ENCODE peak calls at places on chromosomes 7 and 10, in eight cellular contexts. X, I, M, T, P, D, L and Z are unnamed samples.

GRCh38 chr10:70461397-70462348 is 16.9 kb upstream of the PALD1 start:
- DNase-seq in X (peak), L (peak), T (peak), M (peak), P (peak), I (peak), D (no peak), Z (no peak)

GRCh38 chr7:149422914-149423285 is 38.0 kb downstream of the ZNF777 start:
- DNase-seq in I (peak), P (peak), X (no peak), D (no peak), M (peak), T (no peak), L (no peak), Z (no peak)

GRCh38 chr10:101257121-101257890 is 28.0 kb upstream of the LBX1 start:
- DNase-seq in I (no peak), T (no peak), L (no peak), X (no peak), M (no peak), D (no peak), P (no peak), Z (no peak)

GRCh38 chr10:127041561-127041960 is 136.3 kb downstream of the DOCK1 start:
- DNase-seq in I (no peak), T (no peak), M (no peak), P (no peak), L (no peak), D (no peak), X (peak), Z (no peak)

GRCh38 chr7:2928613-2929311 is 84.7 kb upstream of the GNA12 start:
- DNase-seq in L (no peak), I (no peak), D (no peak), T (no peak), X (no peak), P (no peak), M (no peak), Z (peak)

GRCh38 chr7:74203157-74203556 is 6.6 kb upstream of the LAT2 start:
- DNase-seq in D (no peak), T (no peak), X (peak), L (peak), I (no peak), M (peak), P (no peak), Z (no peak)

GRCh38 chr7:45968856-45969536 is 47.9 kb upstream of the IGFBP3 start:
- DNase-seq in T (no peak), P (no peak), M (no peak), L (no peak), I (no peak), D (no peak), X (no peak), Z (no peak)

GRCh38 chr7:36651404-36651803 is 72.9 kb downstream of the AOAH start:
- DNase-seq in T (no peak), D (no peak), X (peak), M (no peak), P (no peak), L (no peak), I (no peak), Z (no peak)

GRCh38 chr7:81926154-81926553 is 156.3 kb upstream of the HGF start:
- DNase-seq in I (no peak), X (no peak), D (no peak), T (no peak), M (no peak), L (no peak), P (no peak), Z (no peak)

GRCh38 chr10:79018591-79019011 is 50.2 kb upstream of the ZMIZ1 start:
- DNase-seq in M (no peak), T (no peak), L (no peak), I (no peak), D (no peak), P (no peak), X (peak), Z (no peak)

GRCh38 chr7:76049295-76049694 is 1.4 kb downstream of the MDH2 start:
- DNase-seq in X (no peak), I (no peak), T (no peak), L (no peak), P (no peak), M (peak), D (no peak), Z (no peak)

GRCh38 chr10:28763471-28763870 is 86.2 kb downstream of the BAMBI start:
- DNase-seq in P (no peak), I (no peak), M (no peak), D (no peak), L (no peak), X (no peak), T (no peak), Z (no peak)

GRCh38 chr7:25857376-25858067 is 294.5 kb upstream of the NFE2L3 start:
- DNase-seq in D (no peak), I (no peak), L (peak), T (no peak), X (peak), P (no peak), M (peak), Z (no peak)

GRCh38 chr7:134289423-134289822 is 27.3 kb downstream of the SLC35B4 start:
- DNase-seq in T (no peak), X (no peak), P (no peak), D (no peak), I (no peak), L (no peak), M (no peak), Z (no peak)

GRCh38 chr7:102028206-102028826 is 210.9 kb downstream of the CUX1 start:
- DNase-seq in X (no peak), T (no peak), P (no peak), I (no peak), M (no peak), L (peak), D (no peak), Z (no peak)

GRCh38 chr7:2255145-2256139 is 13.4 kb downstream of the NUDT1 start:
- DNase-seq in P (no peak), M (no peak), T (no peak), D (no peak), X (no peak), I (no peak), L (no peak), Z (no peak)

GRCh38 chr10:1465421-1465902 is 271.9 kb downstream of the ADARB2 start:
- DNase-seq in M (no peak), P (no peak), L (no peak), X (no peak), I (no peak), D (no peak), T (no peak), Z (no peak)

GRCh38 chr10:126872135-126872534 is 33.1 kb upstream of the DOCK1 start:
- DNase-seq in T (no peak), P (no peak), X (no peak), M (no peak), L (no peak), D (no peak), I (no peak), Z (no peak)

GRCh38 chr10:4121531-4122380 is 336.7 kb upstream of the KLF6 start:
- DNase-seq in P (peak), X (no peak), I (peak), T (no peak), D (no peak), M (no peak), L (no peak), Z (no peak)

GRCh38 chr10:15280974-15281373 is 90.1 kb downstream of the FAM171A1 start:
- DNase-seq in T (no peak), I (no peak), L (no peak), D (no peak), P (no peak), M (no peak), X (no peak), Z (no peak)

GRCh38 chr10:30493609-30494530 is 59.9 kb downstream of the MAP3K8 start:
- DNase-seq in D (no peak), L (peak), M (no peak), T (peak), I (peak), P (no peak), X (peak), Z (no peak)

GRCh38 chr10:124745678-124746077 is 1.5 kb upstream of the FAM53B start:
- DNase-seq in X (peak), M (peak), D (no peak), I (no peak), T (no peak), L (peak), P (no peak), Z (no peak)

GRCh38 chr10:44389150-44389549 is 4.3 kb upstream of the CXCL12 start:
- DNase-seq in I (peak), L (no peak), P (no peak), M (no peak), D (no peak), T (peak), X (no peak), Z (peak)

GRCh38 chr7:77657427-77658331 is 38.6 kb upstream of the RSBN1L start:
- DNase-seq in D (no peak), M (peak), P (peak), I (no peak), L (peak), X (peak), T (no peak), Z (no peak)

GRCh38 chr10:58531084-58531695 is 18.5 kb downstream of the BICC1 start:
- DNase-seq in X (peak), L (peak), D (no peak), I (no peak), P (peak), T (peak), M (peak), Z (peak)

GRCh38 chr7:148669907-148670306 is 28.8 kb upstream of the CUL1 start:
- DNase-seq in T (no peak), M (no peak), X (no peak), D (no peak), I (no peak), P (no peak), L (no peak), Z (no peak)

GRCh38 chr10:47031953-47032465 is 120.8 kb downstream of the PTPN20 start:
- DNase-seq in I (no peak), M (no peak), P (no peak), X (no peak), D (peak), T (no peak), L (no peak), Z (peak)

GRCh38 chr10:128053356-128053755 is 72.9 kb downstream of the MKI67 start:
- DNase-seq in M (no peak), P (no peak), I (no peak), X (no peak), T (no peak), L (no peak), D (no peak), Z (no peak)

GRCh38 chr7:1290262-1291039 is 57.8 kb downstream of the UNCX start:
- DNase-seq in M (peak), P (no peak), T (no peak), I (no peak), D (no peak), X (peak), L (peak), Z (no peak)

GRCh38 chr10:123200510-123200909 is 46.3 kb downstream of the BUB3 start:
- DNase-seq in L (no peak), D (no peak), T (no peak), X (no peak), P (no peak), M (no peak), I (no peak), Z (no peak)

GRCh38 chr10:10007972-10008371 is 1009.7 kb upstream of the CELF2 start:
- DNase-seq in D (no peak), P (no peak), X (no peak), M (no peak), I (no peak), L (no peak), T (no peak), Z (no peak)

GRCh38 chr10:60955321-60955720 is 11.3 kb upstream of the RHOBTB1 start:
- DNase-seq in T (no peak), L (no peak), D (no peak), X (no peak), M (no peak), P (no peak), I (no peak), Z (no peak)

GRCh38 chr7:120060283-120060682 is 212.7 kb upstream of the KCND2 start:
- DNase-seq in M (no peak), I (no peak), P (no peak), D (no peak), T (no peak), X (peak), L (peak), Z (no peak)

GRCh38 chr7:366171-366916 is 76.4 kb downstream of the FOXL3 start:
- DNase-seq in L (peak), I (no peak), X (peak), P (no peak), M (no peak), T (no peak), D (no peak), Z (no peak)

GRCh38 chr10:100733319-100733718 is 12.1 kb upstream of the PAX2 start:
- DNase-seq in P (no peak), T (no peak), D (no peak), M (peak), X (no peak), I (no peak), L (no peak), Z (no peak)

GRCh38 chr10:122062831-122063674 is 74.1 kb downstream of the TACC2 start:
- DNase-seq in M (peak), T (peak), P (no peak), D (no peak), L (peak), I (peak), X (peak), Z (no peak)

GRCh38 chr7:40656349-40656748 is 521.5 kb downstream of the SUGCT start:
- DNase-seq in X (no peak), I (no peak), M (no peak), D (no peak), L (no peak), T (no peak), P (no peak), Z (no peak)

GRCh38 chr7:70071786-70072185 is 473.5 kb downstream of the AUTS2 start:
- DNase-seq in I (no peak), M (no peak), T (no peak), L (no peak), X (no peak), P (no peak), D (no peak), Z (no peak)

GRCh38 chr7:108257954-108258353 is 127.8 kb upstream of the LAMB4 start:
- DNase-seq in X (no peak), T (no peak), L (no peak), M (no peak), P (no peak), D (no peak), I (no peak), Z (no peak)

DNA sequence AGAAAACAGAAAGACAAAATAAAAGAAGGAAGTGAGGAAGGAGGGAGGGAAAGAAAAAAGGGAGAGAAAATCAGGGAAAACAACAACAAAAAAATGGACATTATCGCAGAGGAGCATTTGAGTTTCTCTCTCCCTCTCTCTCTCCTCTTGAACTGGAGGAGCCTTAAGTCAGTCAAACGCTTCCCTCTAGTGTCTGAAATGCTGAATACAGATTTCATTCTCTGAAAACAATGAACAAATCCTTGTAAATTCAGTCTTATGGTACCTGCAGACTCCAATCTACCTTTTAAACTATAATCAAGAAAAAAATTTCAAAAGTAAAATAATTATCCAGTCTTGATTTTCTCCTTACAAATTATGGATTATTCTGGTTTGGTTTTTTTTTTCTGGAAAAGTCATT is 89.2 kb upstream of the PFKP start:
- DNase-seq in M (peak), I (no peak), T (no peak), L (peak), D (no peak), P (peak), X (peak), Z (no peak)
- TF ChIP-seq CTCF in M (peak), I (peak), T (peak), L (peak), D (no peak), P (peak), X (peak), Z (peak)

GRCh38 chr7:80916770-80917681 is 1.8 kb downstream of the SEMA3C start:
- DNase-seq in P (no peak), L (peak), I (no peak), T (no peak), D (no peak), M (peak), X (peak), Z (no peak)
- TF ChIP-seq CTCF in P (no peak), L (no peak), I (peak), T (peak), D (peak), M (peak), X (peak), Z (peak)

DNA sequence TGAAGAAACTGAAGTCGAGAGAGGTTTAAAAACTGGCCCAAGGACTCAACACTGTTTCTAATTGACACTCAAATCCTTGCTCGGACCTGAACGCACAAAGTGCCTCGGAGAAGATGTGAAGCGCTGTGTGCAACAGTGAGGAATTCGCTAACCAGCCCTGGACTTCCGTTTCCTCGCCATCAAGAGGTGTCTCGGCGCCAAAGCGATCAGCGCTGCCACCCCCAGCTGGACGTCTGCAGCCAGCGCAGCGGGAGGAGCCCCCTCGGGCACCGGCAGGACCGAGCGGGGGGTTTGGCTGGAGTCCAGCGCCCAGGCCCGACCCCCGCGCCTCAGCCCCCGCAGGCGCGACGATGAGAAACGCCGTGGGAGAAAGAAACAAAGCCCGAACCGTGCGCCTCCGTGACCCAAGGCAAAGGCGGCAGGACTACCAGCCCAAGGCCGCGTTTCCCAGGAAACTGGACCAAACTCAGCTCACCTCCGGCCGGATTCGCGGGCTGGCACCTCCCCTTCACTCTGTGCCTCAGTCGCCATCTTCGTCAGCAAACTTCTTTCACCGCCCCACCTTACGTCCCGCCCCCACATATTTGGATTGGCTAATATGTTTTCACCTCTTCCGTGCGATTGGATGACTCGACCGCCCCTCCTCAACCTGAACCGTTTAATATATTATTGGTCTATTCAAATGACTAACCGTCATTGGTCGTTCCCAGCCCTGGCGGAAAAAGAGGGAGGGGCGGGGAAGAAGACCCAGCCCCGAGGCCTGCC is at the start of gene ARHGAP19:
- DNase-seq in L (peak), M (peak), D (peak), P (peak), I (peak), T (peak), X (peak), Z (peak)
- TF ChIP-seq CTCF in L (no peak), M (peak), D (no peak), P (no peak), I (no peak), T (no peak), X (no peak), Z (peak)

GRCh38 chr7:28423112-28423511 is 10.8 kb downstream of the CREB5 start:
- DNase-seq in T (no peak), I (no peak), M (no peak), D (no peak), X (no peak), P (no peak), L (no peak), Z (no peak)
- TF ChIP-seq CTCF in T (no peak), I (no peak), M (no peak), D (no peak), X (no peak), P (no peak), L (no peak), Z (no peak)